ENCODE peak calls at places on chromosome 12, in five cellular contexts. U is EH; W is Caki2; M is HFFc6; F is stimulated activated naive CD4-positive, alpha-beta T cell. H is an unnamed sample.

GRCh38 chr12:7642876-7643309 is 22.8 kb downstream of the APOBEC1 start:
- DNase-seq in U (peak; percentile 30), W (no peak), M (peak; percentile 26), F (no peak), H (no peak)

GRCh38 chr12:99946131-99946530 is 38.6 kb downstream of the ANKS1B start:
- DNase-seq in U (no peak), W (no peak), M (no peak), F (no peak), H (no peak)

GRCh38 chr12:93139028-93139665 is 210.1 kb upstream of the EEA1 start:
- DNase-seq in U (no peak), W (peak; percentile 50), M (no peak), F (no peak), H (no peak)

GRCh38 chr12:69015831-69016230 is 82.9 kb upstream of the CPM start:
- DNase-seq in U (no peak), W (no peak), M (no peak), F (no peak), H (no peak)

GRCh38 chr12:89470741-89471504 is 53.7 kb downstream of the GALNT4 start:
- DNase-seq in U (peak; percentile 57), W (no peak), M (peak; percentile 62), F (no peak), H (no peak)

GRCh38 chr12:25427328-25428249 is 125.5 kb downstream of the LMNTD1 start:
- DNase-seq in U (no peak), W (no peak), M (no peak), F (no peak), H (no peak)

GRCh38 chr12:2691340-2692111 is 103.2 kb upstream of the FKBP4 start:
- DNase-seq in U (no peak), W (no peak), M (no peak), F (peak; percentile 37), H (peak; percentile 54)

GRCh38 chr12:115507951-115508722 is 769.4 kb downstream of the MED13L start:
- DNase-seq in U (no peak), W (no peak), M (no peak), F (no peak), H (no peak)

GRCh38 chr12:6182279-6182898 is 17.8 kb upstream of the CD9 start:
- DNase-seq in U (peak; percentile 96), W (no peak), M (peak; percentile 74), F (no peak), H (no peak)

GRCh38 chr12:13719986-13720385 is 261.4 kb downstream of the GRIN2B start:
- DNase-seq in U (no peak), W (no peak), M (no peak), F (no peak), H (no peak)

GRCh38 chr12:46794593-46795190 is 31.1 kb downstream of the SLC38A4 start:
- DNase-seq in U (no peak), W (no peak), M (no peak), F (no peak), H (no peak)

GRCh38 chr12:122003646-122004611 is 17.8 kb upstream of the BCL7A start:
- DNase-seq in U (peak; percentile 76), W (no peak), M (no peak), F (no peak), H (no peak)

GRCh38 chr12:114671321-114671663 is 12.7 kb downstream of the TBX3 start:
- DNase-seq in U (peak; percentile 39), W (no peak), M (no peak), F (no peak), H (no peak)

GRCh38 chr12:105559292-105559691 is 228.8 kb downstream of the C12orf75 start:
- DNase-seq in U (no peak), W (no peak), M (no peak), F (no peak), H (no peak)